ENCODE peak calls at places on chromosomes 16 and 17, in eight cellular contexts. D, Q, T, W, G, Y, I and O are unnamed samples.

GRCh38 chr17:62098623-62099231 is 33.6 kb upstream of the MED13 start:
- DNase-seq in G (no peak), Q (no peak), D (no peak), W (no peak), Y (no peak), I (no peak), T (no peak), O (no peak)

GRCh38 chr17:71528210-71528609 is 592.6 kb upstream of the SOX9 start:
- DNase-seq in Q (no peak), W (no peak), G (no peak), D (no peak), I (no peak), Y (no peak), T (no peak), O (no peak)

GRCh38 chr17:34980681-34981537 is 597 bp downstream of the LIG3 start:
- DNase-seq in G (peak), I (peak), Q (peak), W (peak), T (peak), Y (peak), D (peak), O (peak)

GRCh38 chr17:82737981-82738877 is 2.8 kb downstream of the FN3K start:
- DNase-seq in D (no peak), G (peak), Q (no peak), Y (no peak), I (no peak), W (no peak), T (no peak), O (no peak)

GRCh38 chr17:73744411-73744810 is 100.2 kb upstream of the SDK2 start:
- DNase-seq in G (no peak), D (no peak), Q (no peak), Y (no peak), I (no peak), T (no peak), W (no peak), O (no peak)

GRCh38 chr16:24955975-24956731 is 59.0 kb downstream of the ARHGAP17 start:
- DNase-seq in Q (no peak), D (no peak), G (no peak), T (no peak), Y (no peak), I (no peak), W (no peak), O (no peak)

GRCh38 chr16:48384305-48384981 is 770 bp downstream of the SIAH1 start:
- DNase-seq in G (peak), Q (no peak), D (no peak), I (peak), W (peak), Y (peak), T (peak), O (peak)

GRCh38 chr17:73288534-73289302 is 23.1 kb downstream of the CDC42EP4 start:
- DNase-seq in D (no peak), I (no peak), Q (no peak), T (no peak), W (no peak), Y (no peak), G (peak), O (no peak)

GRCh38 chr17:70483624-70484023 is 314.3 kb downstream of the KCNJ2 start:
- DNase-seq in G (no peak), W (no peak), I (no peak), D (no peak), Q (no peak), Y (no peak), T (no peak), O (no peak)

GRCh38 chr17:31525801-31526549 is 134.5 kb downstream of the RAB11FIP4 start:
- DNase-seq in I (no peak), T (no peak), W (no peak), Q (no peak), Y (peak), D (no peak), G (no peak), O (no peak)

GRCh38 chr16:27779719-27780161 is 229.8 kb downstream of the KATNIP start:
- DNase-seq in Y (no peak), I (peak), Q (no peak), W (no peak), G (no peak), D (no peak), T (peak), O (peak)

GRCh38 chr16:48498761-48499600 is 111.0 kb downstream of the N4BP1 start:
- DNase-seq in T (peak), D (no peak), Y (peak), Q (no peak), G (peak), I (no peak), W (no peak), O (no peak)

GRCh38 chr17:63774982-63775290 is 966 bp downstream of the DDX42 start:
- DNase-seq in G (no peak), W (no peak), Q (no peak), Y (peak), I (no peak), T (no peak), D (no peak), O (no peak)

GRCh38 chr17:6102615-6103014 is 32.4 kb downstream of the WSCD1 start:
- DNase-seq in Y (no peak), G (no peak), D (no peak), I (no peak), W (no peak), Q (no peak), T (no peak), O (no peak)

GRCh38 chr17:77836557-77837041 is 121.9 kb upstream of the TNRC6C start:
- DNase-seq in Q (peak), D (no peak), T (no peak), W (no peak), I (no peak), G (peak), Y (peak), O (no peak)

GRCh38 chr16:31131416-31131815 is 4.1 kb downstream of the PRSS8 start:
- DNase-seq in T (no peak), I (no peak), Q (no peak), W (no peak), D (no peak), Y (no peak), G (no peak), O (no peak)

GRCh38 chr17:43613911-43614310 is 47.8 kb downstream of the MEOX1 start:
- DNase-seq in Y (no peak), I (no peak), W (no peak), D (no peak), Q (no peak), G (no peak), T (no peak), O (no peak)

GRCh38 chr16:87570938-87571867 is 31.1 kb upstream of the JPH3 start:
- DNase-seq in T (peak), G (peak), I (no peak), Q (no peak), W (no peak), Y (peak), D (no peak), O (no peak)

GRCh38 chr17:34671191-34671590 is 91.8 kb downstream of the TMEM132E start:
- DNase-seq in D (no peak), Y (no peak), G (no peak), Q (no peak), T (no peak), W (no peak), I (no peak), O (no peak)

GRCh38 chr17:14205992-14206461 is 30.6 kb downstream of the CDRT15 start:
- DNase-seq in G (peak), D (peak), W (peak), Q (no peak), Y (peak), T (no peak), I (no peak), O (no peak)

GRCh38 chr17:27657620-27658019 is 26.6 kb downstream of the LGALS9 start:
- DNase-seq in W (no peak), T (peak), D (no peak), Q (no peak), G (no peak), I (no peak), Y (peak), O (no peak)

GRCh38 chr16:26710475-26710874 is 356.3 kb upstream of the C16orf82 start:
- DNase-seq in I (no peak), D (no peak), Y (no peak), Q (no peak), G (no peak), W (no peak), T (no peak), O (no peak)

GRCh38 chr16:89925596-89926079 is 2.5 kb downstream of the TUBB3 start:
- DNase-seq in Y (no peak), D (no peak), G (no peak), I (no peak), W (no peak), T (no peak), Q (peak), O (no peak)

GRCh38 chr17:20300399-20301037 is 166.8 kb downstream of the LGALS9B start:
- DNase-seq in D (no peak), G (no peak), W (no peak), Y (no peak), Q (no peak), T (no peak), I (no peak), O (no peak)

GRCh38 chr16:27370318-27370717 is 31.7 kb upstream of the IL21R start:
- DNase-seq in Q (no peak), I (no peak), W (no peak), G (no peak), Y (no peak), T (no peak), D (no peak), O (no peak)

GRCh38 chr16:89473791-89474414 is 16.5 kb downstream of the ANKRD11 start:
- DNase-seq in G (no peak), W (no peak), Q (no peak), D (no peak), Y (peak), I (no peak), T (no peak), O (no peak)

GRCh38 chr17:32503251-32504165 is 16.7 kb downstream of the CDK5R1 start:
- DNase-seq in Q (no peak), I (no peak), W (no peak), G (no peak), D (no peak), T (no peak), Y (peak), O (no peak)

GRCh38 chr16:50671644-50672260 is 9.4 kb downstream of the SNX20 start:
- DNase-seq in W (no peak), Q (no peak), D (no peak), I (no peak), Y (peak), G (no peak), T (peak), O (no peak)

GRCh38 chr17:69213059-69213813 is 15.4 kb downstream of the ABCA10 start:
- DNase-seq in G (no peak), Q (no peak), W (no peak), Y (peak), D (no peak), T (no peak), I (no peak), O (no peak)

GRCh38 chr16:85173077-85173980 is 61.1 kb upstream of the CIBAR2 start:
- DNase-seq in T (no peak), I (no peak), Q (peak), D (no peak), W (no peak), G (no peak), Y (peak), O (no peak)